ENCODE peak calls at places on chromosomes 5 and 9, in five cellular contexts. One of them, this sample, is unnamed.

GRCh38 chr5:90909945-90910344 is 351.3 kb downstream of the ADGRV1 start:
- DNase-seq in gastrocnemius medialis: no peak
- DNase-seq in H7: no peak
- DNase-seq in neural progenitor cell: no peak
- DNase-seq in CD8-positive, alpha-beta T cell: no peak
- DNase-seq in this sample: no peak

GRCh38 chr5:136511046-136511445 is 145.7 kb upstream of the TRPC7 start:
- DNase-seq in gastrocnemius medialis: no peak
- DNase-seq in H7: no peak
- DNase-seq in neural progenitor cell: no peak
- DNase-seq in CD8-positive, alpha-beta T cell: no peak
- DNase-seq in this sample: no peak

GRCh38 chr5:141680751-141681201 is 1.3 kb downstream of the ARAP3 start:
- DNase-seq in gastrocnemius medialis: no peak
- DNase-seq in H7: peak; percentile 95
- DNase-seq in neural progenitor cell: peak; percentile 92
- DNase-seq in CD8-positive, alpha-beta T cell: no peak
- DNase-seq in this sample: peak; percentile 97

GRCh38 chr5:128271859-128272446 is 188.4 kb downstream of the SLC12A2 start:
- DNase-seq in gastrocnemius medialis: no peak
- DNase-seq in H7: no peak
- DNase-seq in neural progenitor cell: no peak
- DNase-seq in CD8-positive, alpha-beta T cell: no peak
- DNase-seq in this sample: no peak

GRCh38 chr9:130465383-130466096 is 20.8 kb downstream of the ASS1 start:
- DNase-seq in gastrocnemius medialis: no peak
- DNase-seq in H7: no peak
- DNase-seq in neural progenitor cell: peak; percentile 88
- DNase-seq in CD8-positive, alpha-beta T cell: no peak
- DNase-seq in this sample: peak; percentile 51

GRCh38 chr5:143168877-143169810 is 234.3 kb downstream of the NR3C1 start:
- DNase-seq in gastrocnemius medialis: no peak
- DNase-seq in H7: no peak
- DNase-seq in neural progenitor cell: no peak
- DNase-seq in CD8-positive, alpha-beta T cell: no peak
- DNase-seq in this sample: no peak

GRCh38 chr5:124665625-124666024 is 80.8 kb downstream of the ZNF608 start:
- DNase-seq in gastrocnemius medialis: no peak
- DNase-seq in H7: no peak
- DNase-seq in neural progenitor cell: no peak
- DNase-seq in CD8-positive, alpha-beta T cell: no peak
- DNase-seq in this sample: no peak

GRCh38 chr5:10366310-10367297 is 13.1 kb downstream of the MARCHF6 start:
- DNase-seq in gastrocnemius medialis: no peak
- DNase-seq in H7: no peak
- DNase-seq in neural progenitor cell: no peak
- DNase-seq in CD8-positive, alpha-beta T cell: no peak
- DNase-seq in this sample: no peak

GRCh38 chr9:79687131-79687447 is 115.3 kb downstream of the TLE4 start:
- DNase-seq in gastrocnemius medialis: no peak
- DNase-seq in H7: no peak
- DNase-seq in neural progenitor cell: no peak
- DNase-seq in CD8-positive, alpha-beta T cell: peak; percentile 37
- DNase-seq in this sample: no peak

GRCh38 chr9:10268500-10269485 is 344.0 kb downstream of the PTPRD start:
- DNase-seq in gastrocnemius medialis: no peak
- DNase-seq in H7: peak; percentile 43
- DNase-seq in neural progenitor cell: peak; percentile 72
- DNase-seq in CD8-positive, alpha-beta T cell: no peak
- DNase-seq in this sample: peak; percentile 68

GRCh38 chr5:65305913-65306312 is 175.8 kb downstream of the ADAMTS6 start:
- DNase-seq in gastrocnemius medialis: no peak
- DNase-seq in H7: no peak
- DNase-seq in neural progenitor cell: no peak
- DNase-seq in CD8-positive, alpha-beta T cell: no peak
- DNase-seq in this sample: no peak

GRCh38 chr9:97176206-97176605 is 131.3 kb upstream of the CCDC180 start:
- DNase-seq in gastrocnemius medialis: no peak
- DNase-seq in H7: no peak
- DNase-seq in neural progenitor cell: no peak
- DNase-seq in CD8-positive, alpha-beta T cell: no peak
- DNase-seq in this sample: no peak

GRCh38 chr9:2798423-2798822 is 45.5 kb downstream of the PUM3 start:
- DNase-seq in gastrocnemius medialis: no peak
- DNase-seq in H7: no peak
- DNase-seq in neural progenitor cell: no peak
- DNase-seq in CD8-positive, alpha-beta T cell: no peak
- DNase-seq in this sample: no peak

GRCh38 chr9:88571417-88571816 is 36.4 kb downstream of the NXNL2 start:
- DNase-seq in gastrocnemius medialis: no peak
- DNase-seq in H7: no peak
- DNase-seq in neural progenitor cell: no peak
- DNase-seq in CD8-positive, alpha-beta T cell: no peak
- DNase-seq in this sample: no peak

GRCh38 chr9:7371032-7371431 is 428.5 kb downstream of the DMAC1 start:
- DNase-seq in gastrocnemius medialis: no peak
- DNase-seq in H7: no peak
- DNase-seq in neural progenitor cell: no peak
- DNase-seq in CD8-positive, alpha-beta T cell: no peak
- DNase-seq in this sample: no peak

GRCh38 chr5:39093351-39093749 is 19.2 kb upstream of the RICTOR start:
- DNase-seq in gastrocnemius medialis: no peak
- DNase-seq in H7: no peak
- DNase-seq in neural progenitor cell: no peak
- DNase-seq in CD8-positive, alpha-beta T cell: no peak
- DNase-seq in this sample: no peak

GRCh38 chr5:147668385-147668784 is 114.1 kb downstream of the JAKMIP2 start:
- DNase-seq in gastrocnemius medialis: no peak
- DNase-seq in H7: no peak
- DNase-seq in neural progenitor cell: no peak
- DNase-seq in CD8-positive, alpha-beta T cell: no peak
- DNase-seq in this sample: no peak

GRCh38 chr5:19891658-19892057 is 96.3 kb downstream of the CDH18 start:
- DNase-seq in gastrocnemius medialis: no peak
- DNase-seq in H7: no peak
- DNase-seq in neural progenitor cell: no peak
- DNase-seq in CD8-positive, alpha-beta T cell: no peak
- DNase-seq in this sample: no peak

GRCh38 chr5:40681351-40682311 is 1.9 kb downstream of the PTGER4 start:
- DNase-seq in gastrocnemius medialis: no peak
- DNase-seq in H7: peak; percentile 59
- DNase-seq in neural progenitor cell: peak; percentile 63
- DNase-seq in CD8-positive, alpha-beta T cell: peak; percentile 39
- DNase-seq in this sample: peak; percentile 63

GRCh38 chr5:179994622-179995323 is 76.8 kb downstream of the RNF130 start:
- DNase-seq in gastrocnemius medialis: no peak
- DNase-seq in H7: no peak
- DNase-seq in neural progenitor cell: no peak
- DNase-seq in CD8-positive, alpha-beta T cell: no peak
- DNase-seq in this sample: no peak

GRCh38 chr9:94913550-94913949 is 187.1 kb downstream of the AOPEP start:
- DNase-seq in gastrocnemius medialis: no peak
- DNase-seq in H7: no peak
- DNase-seq in neural progenitor cell: peak; percentile 1
- DNase-seq in CD8-positive, alpha-beta T cell: no peak
- DNase-seq in this sample: no peak

GRCh38 chr9:19769213-19769612 is 19.6 kb downstream of the SLC24A2 start:
- DNase-seq in gastrocnemius medialis: no peak
- DNase-seq in H7: no peak
- DNase-seq in neural progenitor cell: no peak
- DNase-seq in CD8-positive, alpha-beta T cell: no peak
- DNase-seq in this sample: no peak

GRCh38 chr5:575636-576035 is 36.5 kb upstream of the CEP72 start:
- DNase-seq in gastrocnemius medialis: no peak
- DNase-seq in H7: no peak
- DNase-seq in neural progenitor cell: no peak
- DNase-seq in CD8-positive, alpha-beta T cell: no peak
- DNase-seq in this sample: no peak

GRCh38 chr5:163379298-163380155 is 57.9 kb upstream of the CCNG1 start:
- DNase-seq in gastrocnemius medialis: no peak
- DNase-seq in H7: no peak
- DNase-seq in neural progenitor cell: no peak
- DNase-seq in CD8-positive, alpha-beta T cell: no peak
- DNase-seq in this sample: no peak

GRCh38 chr9:135702002-135702721 is at the start of gene KCNT1:
- DNase-seq in gastrocnemius medialis: no peak
- DNase-seq in H7: peak; percentile 100
- DNase-seq in neural progenitor cell: peak; percentile 82
- DNase-seq in CD8-positive, alpha-beta T cell: peak; percentile 59
- DNase-seq in this sample: peak; percentile 76

GRCh38 chr5:434443-435146 is 8.4 kb upstream of the EXOC3 start:
- DNase-seq in gastrocnemius medialis: no peak
- DNase-seq in H7: no peak
- DNase-seq in neural progenitor cell: no peak
- DNase-seq in CD8-positive, alpha-beta T cell: no peak
- DNase-seq in this sample: no peak

GRCh38 chr5:173075137-173075868 is 19.2 kb downstream of the CREBRF start:
- DNase-seq in gastrocnemius medialis: no peak
- DNase-seq in H7: no peak
- DNase-seq in neural progenitor cell: no peak
- DNase-seq in CD8-positive, alpha-beta T cell: no peak
- DNase-seq in this sample: no peak

GRCh38 chr9:132946624-132947295 is 2.3 kb upstream of the TSC1 start:
- DNase-seq in gastrocnemius medialis: no peak
- DNase-seq in H7: peak; percentile 64
- DNase-seq in neural progenitor cell: peak; percentile 35
- DNase-seq in CD8-positive, alpha-beta T cell: no peak
- DNase-seq in this sample: peak; percentile 47

GRCh38 chr5:143218563-143219170 is 184.8 kb downstream of the NR3C1 start:
- DNase-seq in gastrocnemius medialis: no peak
- DNase-seq in H7: no peak
- DNase-seq in neural progenitor cell: no peak
- DNase-seq in CD8-positive, alpha-beta T cell: no peak
- DNase-seq in this sample: no peak

GRCh38 chr9:6779417-6780241 is 21.9 kb downstream of the KDM4C start:
- DNase-seq in gastrocnemius medialis: no peak
- DNase-seq in H7: no peak
- DNase-seq in neural progenitor cell: no peak
- DNase-seq in CD8-positive, alpha-beta T cell: no peak
- DNase-seq in this sample: no peak

This sample was measured in H9.